ENCODE peak calls at places on chromosome X, in five cellular contexts. O, B, M, D and V are unnamed samples.

GRCh38 chrX:132565273-132565672 is 76.4 kb upstream of the MBNL3 start:
- DNase-seq in O (no peak), B (no peak), M (no peak), D (no peak), V (no peak)

GRCh38 chrX:45233541-45233940 is 32.9 kb upstream of the DIPK2B start:
- DNase-seq in O (no peak), B (no peak), M (no peak), D (no peak), V (no peak)

GRCh38 chrX:19063030-19063429 is 59.2 kb downstream of the ADGRG2 start:
- DNase-seq in O (no peak), B (no peak), M (no peak), D (no peak), V (no peak)

GRCh38 chrX:30690330-30690729 is 37.1 kb downstream of the GK start:
- DNase-seq in O (no peak), B (no peak), M (no peak), D (no peak), V (no peak)

GRCh38 chrX:119677654-119677981 is 15.3 kb downstream of the SEPTIN6 start:
- DNase-seq in O (no peak), B (no peak), M (no peak), D (no peak), V (no peak)

GRCh38 chrX:56763556-56764152 is 34.6 kb downstream of the NBDY start:
- DNase-seq in O (no peak), B (no peak), M (peak; percentile 71), D (peak; percentile 59), V (no peak)

GRCh38 chrX:150352581-150352980 is 10.5 kb upstream of the MAMLD1 start:
- DNase-seq in O (no peak), B (no peak), M (no peak), D (no peak), V (no peak)

GRCh38 chrX:56268888-56269287 is 36.7 kb downstream of the KLF8 start:
- DNase-seq in O (no peak), B (no peak), M (no peak), D (peak; percentile 11), V (no peak)

GRCh38 chrX:51894697-51895336 is 1.4 kb downstream of the MAGED1 start:
- DNase-seq in O (no peak), B (peak; percentile 25), M (no peak), D (peak; percentile 31), V (no peak)

GRCh38 chrX:150683536-150684146 is 9.6 kb upstream of the MTMR1 start:
- DNase-seq in O (no peak), B (peak; percentile 32), M (no peak), D (peak; percentile 54), V (no peak)

GRCh38 chrX:119249836-119250340 is 13.8 kb downstream of the PGRMC1 start:
- DNase-seq in O (no peak), B (no peak), M (no peak), D (no peak), V (no peak)

GRCh38 chrX:48278958-48279357 is 23.8 kb downstream of the SSX1 start:
- DNase-seq in O (no peak), B (no peak), M (no peak), D (no peak), V (no peak)

GRCh38 chrX:41481264-41482109 is 34.3 kb downstream of the NYX start:
- DNase-seq in O (no peak), B (no peak), M (no peak), D (peak; percentile 61), V (no peak)

GRCh38 chrX:31268359-31268758 is 196.5 kb upstream of the FTHL17 start:
- DNase-seq in O (no peak), B (no peak), M (no peak), D (no peak), V (no peak)

GRCh38 chrX:18946157-18946556 is 37.8 kb downstream of the PHKA2 start:
- DNase-seq in O (no peak), B (no peak), M (no peak), D (no peak), V (no peak)

GRCh38 chrX:137313627-137314026 is 252.3 kb upstream of the ZIC3 start:
- DNase-seq in O (no peak), B (no peak), M (no peak), D (no peak), V (no peak)